ENCODE peak calls at places on chromosomes 16 and 17, in nine cellular contexts. A is Peyer's patch, Z is breast epithelium, M is HCT116, C is GM12878, T is testis, I is tibial nerve, Y is stomach, P is uterus. L is an unnamed sample.

GRCh38 chr16:29680180-29680598 is 1.2 kb downstream of the QPRT start:
- DNase-seq in A (no peak), Z (no peak), M (no peak), C (no peak), T (no peak), I (no peak), Y (no peak), P (no peak), L (no peak)

GRCh38 chr16:21242756-21243155 is 9.3 kb downstream of the ANKS4B start:
- DNase-seq in A (no peak), Z (no peak), M (no peak), C (no peak), T (no peak), I (no peak), Y (no peak), P (no peak), L (no peak)

GRCh38 chr16:75758215-75758614 is 31.9 kb upstream of the CPHXL start:
- DNase-seq in A (no peak), Z (no peak), M (no peak), C (no peak), T (no peak), I (no peak), Y (no peak), P (no peak), L (no peak)

GRCh38 chr16:69567031-69567680 is 1.4 kb downstream of the NFAT5 start:
- DNase-seq in A (no peak), Z (peak), M (no peak), C (no peak), T (peak), I (no peak), Y (no peak), P (peak), L (no peak)

GRCh38 chr16:629289-630023 is 1.3 kb upstream of the WFIKKN1 start:
- DNase-seq in A (no peak), Z (no peak), M (no peak), C (no peak), T (no peak), I (no peak), Y (no peak), P (peak), L (no peak)

GRCh38 chr16:73176577-73177013 is 128.7 kb upstream of the ZFHX3 start:
- DNase-seq in A (no peak), Z (no peak), M (peak), C (no peak), T (no peak), I (no peak), Y (no peak), P (no peak), L (no peak)

GRCh38 chr17:78583091-78583490 is 5.9 kb upstream of the DNAH17 start:
- DNase-seq in A (no peak), Z (no peak), M (peak), C (no peak), T (no peak), I (no peak), Y (no peak), P (no peak), L (no peak)

GRCh38 chr17:19787733-19788357 is 39.7 kb upstream of the ALDH3A1 start:
- DNase-seq in A (no peak), Z (no peak), M (no peak), C (no peak), T (no peak), I (no peak), Y (no peak), P (no peak), L (no peak)

GRCh38 chr17:71188811-71189492 is 931.9 kb upstream of the SOX9 start:
- DNase-seq in A (no peak), Z (no peak), M (peak), C (no peak), T (no peak), I (no peak), Y (no peak), P (no peak), L (no peak)

GRCh38 chr16:55062446-55062845 is 131.8 kb downstream of the IRX5 start:
- DNase-seq in A (no peak), Z (no peak), M (no peak), C (no peak), T (no peak), I (no peak), Y (no peak), P (no peak), L (no peak)

GRCh38 chr17:75501378-75502071 is 13.8 kb downstream of the CASKIN2 start:
- DNase-seq in A (no peak), Z (no peak), M (no peak), C (no peak), T (peak), I (no peak), Y (no peak), P (no peak), L (no peak)

GRCh38 chr16:8741636-8742427 is 55.6 kb downstream of the TMEM186 start:
- DNase-seq in A (no peak), Z (no peak), M (no peak), C (no peak), T (peak), I (no peak), Y (no peak), P (no peak), L (no peak)

GRCh38 chr17:7503521-7503920 is 19.4 kb downstream of the POLR2A start:
- DNase-seq in A (no peak), Z (no peak), M (no peak), C (no peak), T (no peak), I (no peak), Y (no peak), P (no peak), L (no peak)

GRCh38 chr16:30005341-30006094 is 5.3 kb downstream of the DOC2A start:
- DNase-seq in A (peak), Z (no peak), M (no peak), C (no peak), T (no peak), I (no peak), Y (peak), P (no peak), L (no peak)

DNA sequence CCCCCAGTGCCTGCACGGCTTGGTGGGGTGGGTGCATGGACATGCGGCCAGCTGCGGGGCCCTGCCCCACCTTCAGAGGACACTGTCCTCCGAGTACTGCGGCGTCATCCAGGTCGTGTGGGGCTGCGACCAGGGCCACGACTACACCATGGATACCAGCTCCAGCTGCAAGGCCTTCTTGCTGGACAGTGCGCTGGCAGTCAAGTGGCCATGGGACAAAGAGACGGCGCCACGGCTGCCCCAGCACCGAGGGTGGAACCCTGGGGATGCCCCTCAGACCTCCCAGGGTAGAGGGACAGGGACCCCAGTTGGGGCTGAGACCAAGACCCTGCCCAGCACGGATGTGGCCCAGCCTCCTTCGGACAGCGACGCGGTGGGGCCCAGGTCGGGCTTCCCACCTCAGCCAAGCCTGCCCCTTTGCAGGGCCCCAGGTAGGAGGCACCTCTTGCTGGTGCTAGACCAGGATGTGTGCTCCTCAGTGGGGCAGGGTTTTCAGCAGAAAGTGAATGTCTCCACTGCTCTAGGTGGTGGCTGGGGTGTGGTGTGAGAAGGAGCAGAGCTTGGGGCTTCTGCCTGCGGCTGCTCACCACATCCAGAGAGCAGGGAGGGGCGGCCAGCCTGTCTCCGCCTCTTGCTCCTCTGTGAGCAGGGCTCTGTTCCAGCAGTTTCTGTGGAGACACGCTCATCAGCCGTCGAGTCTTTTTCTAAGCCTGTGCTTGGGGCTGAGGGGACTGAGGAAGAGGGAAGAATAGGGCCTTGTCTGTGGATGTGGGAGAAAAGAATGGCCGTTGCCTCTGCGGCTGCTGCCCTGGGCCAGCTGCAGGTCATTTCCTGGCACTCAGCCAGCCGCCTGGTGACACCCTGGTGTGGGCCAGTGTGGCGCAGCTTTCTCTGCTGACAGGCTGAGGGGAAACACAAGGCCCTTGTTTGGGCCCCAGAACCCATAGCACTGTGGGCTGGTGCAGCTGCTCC is 2.2 kb downstream of the ZNF276 start:
- DNase-seq in A (peak), Z (no peak), M (no peak), C (no peak), T (peak), I (no peak), Y (peak), P (no peak), L (no peak)
- TF ChIP-seq POLR2A in A (no peak), Z (no peak), M (no peak), C (no peak), T (no peak), I (no peak), Y (no peak), P (no peak), L (no peak)

GRCh38 chr16:87949071-87949744 is 2.0 kb upstream of the BANP start:
- DNase-seq in A (peak), Z (no peak), M (no peak), C (no peak), T (no peak), I (no peak), Y (no peak), P (no peak), L (no peak)
- TF ChIP-seq POLR2A in A (no peak), Z (no peak), M (no peak), C (no peak), T (no peak), I (no peak), Y (no peak), P (no peak), L (no peak)

DNA sequence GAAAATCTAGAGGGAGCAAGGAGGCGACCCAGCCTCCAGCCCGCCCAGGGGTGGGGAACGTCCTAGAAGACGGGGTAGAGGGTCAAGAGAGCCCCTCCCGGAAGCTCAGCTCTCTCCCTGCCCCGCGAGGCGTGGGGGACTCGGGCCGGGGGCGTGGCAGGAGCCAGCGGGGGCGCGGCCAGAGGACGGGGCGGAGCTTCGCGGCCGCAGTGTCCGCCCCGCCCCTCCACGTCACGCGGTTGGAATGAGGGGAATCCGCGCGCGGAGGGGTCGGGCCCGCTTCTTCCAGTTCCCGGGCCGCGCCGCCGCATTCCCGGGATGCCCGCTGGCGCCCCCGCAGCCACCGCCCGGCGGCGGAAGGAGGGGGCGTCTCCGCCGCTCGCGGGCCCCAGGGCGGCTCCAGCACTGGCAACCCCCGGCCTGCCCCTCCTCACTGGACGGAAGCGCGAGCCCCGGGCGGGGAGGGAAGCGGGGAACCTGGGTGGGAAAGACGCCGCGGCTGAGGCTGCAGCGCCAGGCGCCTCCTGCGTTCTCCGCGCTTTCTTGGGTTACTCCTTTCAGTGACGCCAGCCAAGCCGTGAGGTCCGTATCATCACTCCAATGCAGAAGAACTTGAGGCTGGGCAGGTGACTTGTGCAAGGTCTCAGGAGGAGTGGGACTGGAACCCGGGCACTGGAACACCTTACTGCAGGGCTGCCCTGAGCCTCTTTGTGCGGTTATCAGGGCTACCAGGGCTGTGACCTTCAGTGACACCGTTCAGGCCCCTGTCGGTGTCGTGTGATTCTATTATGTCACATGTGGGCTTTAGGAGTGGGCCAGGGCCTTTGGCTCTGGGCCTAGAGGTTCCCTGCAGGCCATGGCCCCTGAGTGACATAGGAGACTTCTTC is 4.3 kb downstream of the MYO1C start:
- DNase-seq in A (peak), Z (peak), M (no peak), C (no peak), T (peak), I (peak), Y (peak), P (peak), L (peak)
- TF ChIP-seq POLR2A in A (peak), Z (peak), M (peak), C (no peak), T (no peak), I (no peak), Y (no peak), P (peak), L (peak)

GRCh38 chr16:85750827-85751641 is at the start of gene C16orf74:
- DNase-seq in A (peak), Z (no peak), M (no peak), C (no peak), T (peak), I (no peak), Y (peak), P (no peak), L (no peak)
- TF ChIP-seq POLR2A in A (no peak), Z (no peak), M (peak), C (no peak), T (no peak), I (no peak), Y (no peak), P (no peak), L (no peak)